ENCODE peak calls at places on chromosomes 12 and 14, in nine cellular contexts. H is astrocyte of the cerebellum; A is stimulated activated CD8-positive, alpha-beta memory T cell treated with anti-CD3 and anti-CD28 coated beads, Interleukin-7, amount 100 ng/mL, for 4 hours; I is effector CD4-positive, alpha-beta T cell; E is GM13976; M is hepatocyte; X is stimulated activated CD4-positive, alpha-beta T cell treated with anti-CD3 and anti-CD28 coated beads, Interleukin-1b, Interleukin-23, amount 100 ng/mL, for 24 hours; P is neuronal stem cell; T is thoracic aorta. Z is an unnamed sample.
A peak's percentile ranks its signal among the peaks of the same experiment; 100 is the strongest.

GRCh38 chr14:105060751-105061427 is 4.3 kb downstream of the GPR132 start:
- DNase-seq in H (no peak), A (no peak), I (no peak), E (no peak), M (peak; percentile 25), X (no peak), P (no peak), T (no peak), Z (no peak)

GRCh38 chr14:23399136-23399535 is 8.9 kb downstream of the MYH6 start:
- DNase-seq in H (no peak), A (no peak), I (no peak), E (no peak), M (no peak), X (no peak), P (no peak), T (no peak), Z (no peak)

GRCh38 chr14:73369433-73369832 is 88.9 kb downstream of the NUMB start:
- DNase-seq in H (no peak), A (no peak), I (no peak), E (no peak), M (no peak), X (no peak), P (no peak), T (no peak), Z (no peak)

GRCh38 chr12:57261385-57261784 is 10.4 kb upstream of the STAC3 start:
- DNase-seq in H (no peak), A (no peak), I (no peak), E (no peak), M (no peak), X (no peak), P (no peak), T (no peak), Z (no peak)

GRCh38 chr14:57066887-57067513 is 201.7 kb downstream of the EXOC5 start:
- DNase-seq in H (no peak), A (no peak), I (no peak), E (peak; percentile 52), M (peak; percentile 65), X (no peak), P (peak; percentile 57), T (no peak), Z (peak; percentile 21)

GRCh38 chr14:56730468-56731145 is 79.7 kb downstream of the OTX2 start:
- DNase-seq in H (no peak), A (no peak), I (no peak), E (no peak), M (peak; percentile 19), X (no peak), P (no peak), T (no peak), Z (no peak)

GRCh38 chr12:121753844-121754264 is 39.6 kb downstream of the RHOF start:
- DNase-seq in H (no peak), A (no peak), I (no peak), E (no peak), M (no peak), X (no peak), P (no peak), T (no peak), Z (no peak)

GRCh38 chr12:77847060-77847541 is 16.4 kb downstream of the NAV3 start:
- DNase-seq in H (no peak), A (no peak), I (no peak), E (peak; percentile 64), M (no peak), X (no peak), P (no peak), T (no peak), Z (peak; percentile 55)

GRCh38 chr14:34173916-34174315 is 223.0 kb upstream of the EGLN3 start:
- DNase-seq in H (no peak), A (no peak), I (no peak), E (no peak), M (no peak), X (no peak), P (no peak), T (no peak), Z (no peak)

GRCh38 chr14:77158175-77158908 is 16.8 kb upstream of the ZDHHC22 start:
- DNase-seq in H (no peak), A (no peak), I (no peak), E (no peak), M (peak; percentile 65), X (no peak), P (peak; percentile 59), T (no peak), Z (peak; percentile 61)

GRCh38 chr12:122064780-122065588 is 13.6 kb upstream of the MLXIP start:
- DNase-seq in H (no peak), A (no peak), I (no peak), E (no peak), M (peak; percentile 64), X (no peak), P (no peak), T (no peak), Z (peak; percentile 96)

GRCh38 chr12:42587564-42588307 is 1.8 kb downstream of the PRICKLE1 start:
- DNase-seq in H (no peak), A (no peak), I (no peak), E (no peak), M (peak; percentile 19), X (no peak), P (no peak), T (no peak), Z (peak; percentile 43)

GRCh38 chr12:95956557-95957145 is 13.5 kb downstream of the AMDHD1 start:
- DNase-seq in H (no peak), A (no peak), I (no peak), E (no peak), M (no peak), X (no peak), P (no peak), T (no peak), Z (no peak)

GRCh38 chr12:66149702-66150398 is 19.3 kb upstream of the LLPH start:
- DNase-seq in H (no peak), A (no peak), I (no peak), E (no peak), M (no peak), X (no peak), P (no peak), T (no peak), Z (no peak)

GRCh38 chr12:62898568-62898967 is 36.4 kb downstream of the PPM1H start:
- DNase-seq in H (no peak), A (no peak), I (no peak), E (no peak), M (no peak), X (no peak), P (no peak), T (no peak), Z (peak; percentile 39)

GRCh38 chr14:65134651-65135579 is 32.6 kb upstream of the MAX start:
- DNase-seq in H (peak; percentile 16), A (no peak), I (no peak), E (no peak), M (no peak), X (no peak), P (no peak), T (no peak), Z (no peak)

GRCh38 chr12:4648099-4648498 is 752 bp downstream of the AKAP3 start:
- DNase-seq in H (no peak), A (no peak), I (no peak), E (no peak), M (peak; percentile 16), X (no peak), P (no peak), T (no peak), Z (no peak)

GRCh38 chr14:54730156-54730961 is 163.4 kb downstream of the SAMD4A start:
- DNase-seq in H (peak; percentile 31), A (no peak), I (no peak), E (peak; percentile 57), M (no peak), X (no peak), P (no peak), T (no peak), Z (peak; percentile 81)

GRCh38 chr12:27592548-27592947 is 68.5 kb downstream of the PPFIBP1 start:
- DNase-seq in H (peak; percentile 59), A (no peak), I (no peak), E (peak; percentile 40), M (peak; percentile 21), X (no peak), P (no peak), T (peak; percentile 64), Z (peak; percentile 70)

GRCh38 chr14:99239661-99240092 is 32.3 kb downstream of the BCL11B start:
- DNase-seq in H (no peak), A (no peak), I (no peak), E (no peak), M (no peak), X (no peak), P (no peak), T (no peak), Z (no peak)

GRCh38 chr14:99123208-99123870 is 148.7 kb downstream of the BCL11B start:
- DNase-seq in H (no peak), A (no peak), I (no peak), E (no peak), M (no peak), X (no peak), P (no peak), T (no peak), Z (no peak)

GRCh38 chr14:87955501-87955900 is 37.5 kb downstream of the GALC start:
- DNase-seq in H (no peak), A (no peak), I (no peak), E (no peak), M (no peak), X (no peak), P (no peak), T (no peak), Z (peak; percentile 36)

GRCh38 chr12:118015306-118015705 is 1.2 kb upstream of the RFC5 start:
- DNase-seq in H (no peak), A (no peak), I (no peak), E (no peak), M (no peak), X (no peak), P (no peak), T (no peak), Z (no peak)

GRCh38 chr12:85266391-85266790 is 13.6 kb upstream of the ALX1 start:
- DNase-seq in H (no peak), A (no peak), I (no peak), E (no peak), M (no peak), X (no peak), P (no peak), T (no peak), Z (no peak)

GRCh38 chr12:58530421-58531067 is 389.8 kb downstream of the LRIG3 start:
- DNase-seq in H (peak; percentile 59), A (no peak), I (no peak), E (no peak), M (no peak), X (no peak), P (no peak), T (no peak), Z (peak; percentile 92)

GRCh38 chr14:60247994-60248696 is 876 bp upstream of the PPM1A start:
- DNase-seq in H (peak; percentile 78), A (peak; percentile 78), I (peak; percentile 75), E (peak; percentile 84), M (peak; percentile 94), X (peak; percentile 64), P (peak; percentile 79), T (peak; percentile 68), Z (peak; percentile 97)

GRCh38 chr12:121581681-121582439 is 1.0 kb upstream of the KDM2B start:
- DNase-seq in H (no peak), A (no peak), I (no peak), E (no peak), M (no peak), X (no peak), P (peak; percentile 8), T (no peak), Z (peak; percentile 14)

GRCh38 chr12:25840678-25841077 is 117.8 kb upstream of the RASSF8 start:
- DNase-seq in H (peak; percentile 9), A (no peak), I (no peak), E (no peak), M (no peak), X (no peak), P (no peak), T (no peak), Z (peak; percentile 85)

GRCh38 chr14:53035336-53035735 is 84.5 kb upstream of the FERMT2 start:
- DNase-seq in H (no peak), A (no peak), I (no peak), E (no peak), M (no peak), X (no peak), P (no peak), T (no peak), Z (no peak)

GRCh38 chr12:101027200-101027599 is 182.8 kb downstream of the SLC5A8 start:
- DNase-seq in H (no peak), A (no peak), I (no peak), E (no peak), M (no peak), X (no peak), P (no peak), T (no peak), Z (no peak)

GRCh38 chr12:29073631-29074239 is 75.3 kb upstream of the FAR2 start:
- DNase-seq in H (peak; percentile 27), A (no peak), I (no peak), E (peak; percentile 17), M (peak; percentile 75), X (no peak), P (no peak), T (no peak), Z (peak; percentile 60)